ENCODE peak calls at places on chromosomes 7 and 10, in four cellular contexts. Q, Z, F and S are unnamed samples. For H3K9me3, the result is how much of the 10 kb centered on the place peaks cover.

GRCh38 chr7:142714375-142714774 is 34.9 kb upstream of the PRSS1 start:
- DNase-seq in Q (peak), F (no peak), Z (no peak), S (peak)

GRCh38 chr10:127991543-127992255 is 84.8 kb downstream of the PTPRE start:
- DNase-seq in F (peak), Q (no peak), Z (no peak), S (no peak)

GRCh38 chr7:131284702-131285419 is 42.8 kb upstream of the MKLN1 start:
- DNase-seq in Z (peak), Q (no peak), F (peak), S (no peak)

GRCh38 chr7:137484326-137484725 is 140.8 kb upstream of the PTN start:
- DNase-seq in F (no peak), Z (no peak), Q (no peak), S (no peak)

GRCh38 chr7:87627634-87627994 is 584 bp upstream of the RUNDC3B start:
- DNase-seq in Z (no peak), F (no peak), Q (peak), S (no peak)

GRCh38 chr10:96407560-96408069 is 48.8 kb upstream of the OPALIN start:
- DNase-seq in Q (no peak), Z (no peak), F (no peak), S (no peak)

GRCh38 chr7:101319401-101319800 is 2.2 kb downstream of the IFT22 start:
- DNase-seq in Z (no peak), Q (no peak), F (no peak), S (no peak)

GRCh38 chr10:133141144-133141962 is 18.7 kb upstream of the KNDC1 start:
- DNase-seq in Q (no peak), Z (no peak), F (no peak), S (no peak)

GRCh38 chr7:40072268-40072667 is 62.2 kb downstream of the MPLKIP start:
- DNase-seq in F (no peak), Z (no peak), Q (no peak), S (no peak)

GRCh38 chr7:112517487-112517886 is 36.7 kb downstream of the LSMEM1 start:
- DNase-seq in Q (no peak), Z (no peak), F (no peak), S (no peak)

GRCh38 chr10:17023386-17024298 is 106.0 kb downstream of the CUBN start:
- DNase-seq in Z (peak), F (peak), Q (peak), S (peak)

GRCh38 chr7:155341463-155341983 is 43.8 kb downstream of the INSIG1 start:
- DNase-seq in Z (no peak), Q (no peak), F (no peak), S (no peak)

GRCh38 chr10:114504769-114505579 is 100.7 kb upstream of the AFAP1L2 start:
- DNase-seq in Q (no peak), F (peak), Z (peak), S (no peak)

GRCh38 chr7:139691253-139691781 is 86.5 kb downstream of the HIPK2 start:
- DNase-seq in Q (no peak), F (peak), Z (peak), S (no peak)

GRCh38 chr7:47477191-47478016 is 104.5 kb downstream of the TNS3 start:
- DNase-seq in Q (no peak), F (no peak), Z (no peak), S (no peak)

GRCh38 chr10:62095341-62096071 is 173.1 kb downstream of the RTKN2 start:
- DNase-seq in Q (no peak), Z (no peak), F (peak), S (no peak)

GRCh38 chr7:99001482-99002145 is 123.3 kb downstream of the TRRAP start:
- DNase-seq in Q (no peak), Z (peak), F (no peak), S (no peak)

GRCh38 chr7:15821484-15822122 is 135.1 kb upstream of the MEOX2 start:
- DNase-seq in F (peak), Q (no peak), Z (no peak), S (no peak)

GRCh38 chr10:119323085-119323670 is 115.8 kb downstream of the GRK5 start:
- DNase-seq in Q (no peak), F (no peak), Z (no peak), S (no peak)

GRCh38 chr10:75959209-75959608 is 527.8 kb downstream of the LRMDA start:
- DNase-seq in Z (no peak), F (peak), Q (no peak), S (no peak)

GRCh38 chr10:79185796-79186374 is 117.1 kb downstream of the ZMIZ1 start:
- DNase-seq in Q (no peak), F (no peak), Z (no peak), S (no peak)

GRCh38 chr10:75108684-75109458 is 2.6 kb upstream of the SAMD8 start:
- DNase-seq in Z (no peak), Q (peak), F (peak), S (no peak)

GRCh38 chr10:16545126-16545736 is 23.6 kb upstream of the C1QL3 start:
- DNase-seq in F (peak), Z (no peak), Q (no peak), S (no peak)

GRCh38 chr10:76111986-76112825 is 680.8 kb downstream of the LRMDA start:
- DNase-seq in Z (no peak), F (peak), Q (no peak), S (no peak)

GRCh38 chr10:86876748-86877147 is 80.7 kb downstream of the MMRN2 start:
- DNase-seq in F (peak), Q (no peak), Z (no peak), S (no peak)

GRCh38 chr10:52637592-52637991 is 135.0 kb downstream of the MBL2 start:
- DNase-seq in F (no peak), Q (no peak), Z (no peak), S (no peak)

GRCh38 chr7:158325530-158326381 is 261.9 kb downstream of the PTPRN2 start:
- DNase-seq in Q (no peak), F (no peak), Z (no peak), S (no peak)
- H3K9me3 ChIP-seq in Q (under half), F (under half), Z (under half), S (under half)

GRCh38 chr7:57300747-57301146 is 149.2 kb upstream of the ZNF716 start:
- DNase-seq in Z (no peak), Q (no peak), F (no peak), S (no peak)
- H3K9me3 ChIP-seq in Z (under half), Q (under half), F (under half), S (under half)

DNA sequence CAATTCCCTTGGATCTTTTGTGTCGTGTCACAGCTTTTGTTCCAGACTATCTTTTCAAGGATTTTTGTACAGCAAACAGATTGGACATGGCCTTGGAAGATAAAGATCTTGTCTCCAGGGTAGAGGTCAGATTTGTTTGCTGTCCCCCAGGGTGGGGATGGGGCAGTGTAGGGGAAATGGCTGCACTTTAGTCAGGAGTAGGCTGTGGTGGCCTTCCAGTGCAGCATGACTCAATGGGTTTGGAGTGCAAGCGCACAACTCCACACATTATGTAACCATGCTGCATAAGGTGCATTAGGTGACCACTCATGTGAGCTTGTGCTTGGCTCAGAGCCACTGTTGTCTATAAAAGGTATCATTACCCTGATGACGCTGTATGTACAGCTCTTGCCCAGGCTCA is 23.9 kb upstream of the ADAMTS14 start:
- DNase-seq in Q (no peak), Z (no peak), F (no peak), S (no peak)
- H3K9me3 ChIP-seq in Q (under half), Z (under half), F (under half), S (under half)

GRCh38 chr7:158120751-158121150 is 466.9 kb downstream of the PTPRN2 start:
- DNase-seq in F (no peak), Q (no peak), Z (no peak), S (no peak)

GRCh38 chr7:158121441-158122045 is 466.1 kb downstream of the PTPRN2 start:
- DNase-seq in Q (no peak), F (no peak), Z (no peak), S (no peak)

GRCh38 chr7:158117341-158118222 is 470.0 kb downstream of the PTPRN2 start:
- DNase-seq in F (no peak), Q (no peak), Z (no peak), S (no peak)

GRCh38 chr7:158123214-158123613 is 464.4 kb downstream of the PTPRN2 start:
- DNase-seq in F (no peak), Z (no peak), Q (no peak), S (no peak)

DNA sequence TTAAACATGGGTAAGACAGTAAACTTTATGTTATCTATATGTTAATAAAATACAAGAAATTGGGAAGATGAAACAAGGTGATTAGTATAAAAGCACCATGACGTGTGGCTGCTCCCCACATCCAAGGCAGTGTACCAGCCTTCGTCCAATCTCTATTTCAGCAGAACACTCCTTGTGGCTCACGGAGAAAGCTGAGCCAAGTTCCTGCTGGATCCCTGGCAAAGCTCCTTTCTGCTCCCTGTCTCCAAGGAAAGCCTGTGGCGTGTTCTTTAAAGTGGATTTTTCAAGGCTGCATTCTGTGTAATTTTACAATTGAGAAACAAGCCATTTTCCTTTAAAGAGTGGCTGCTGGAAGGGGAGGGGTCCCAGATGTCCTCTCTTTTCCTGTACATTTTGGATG is 467.3 kb downstream of the PTPRN2 start:
- DNase-seq in Q (no peak), F (no peak), Z (no peak), S (no peak)
- H3K9me3 ChIP-seq in Q (under half), F (under half), Z (half or more), S (under half)

DNA sequence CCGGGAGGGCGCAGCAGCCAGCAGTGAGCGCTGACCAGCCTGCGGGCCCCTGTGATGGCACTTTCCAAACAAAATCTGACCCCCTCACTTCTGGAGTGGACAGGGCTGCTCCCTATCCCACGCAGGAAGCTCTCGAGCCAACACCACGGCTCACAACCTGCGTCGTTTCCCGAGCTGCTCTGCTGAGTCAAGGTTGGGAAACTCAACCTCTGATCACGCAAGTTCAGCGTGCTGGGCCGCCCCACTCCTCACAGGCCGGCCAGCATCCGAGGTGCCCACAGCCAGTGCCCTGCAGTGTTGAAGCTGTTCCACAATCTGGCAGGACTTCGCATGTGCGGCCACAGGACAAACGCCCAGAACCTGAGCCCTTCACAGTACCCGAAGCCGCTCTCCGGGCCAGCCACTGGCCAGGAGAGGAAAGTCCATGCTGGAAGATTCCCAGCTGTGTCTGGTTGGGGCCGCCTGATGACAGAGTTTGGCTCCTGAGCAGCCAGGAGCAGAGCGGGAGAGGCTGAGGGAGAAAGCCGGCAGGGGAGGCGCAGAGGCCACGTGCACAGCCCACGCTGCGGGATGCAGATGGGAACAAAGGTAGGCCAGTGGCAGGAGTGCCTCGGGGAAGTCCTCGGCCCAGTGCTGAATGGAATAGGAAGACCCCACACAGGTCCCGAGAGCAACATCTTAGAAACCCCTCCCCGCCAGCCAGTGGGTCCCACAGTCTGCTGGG is 263.3 kb upstream of the TCERG1L start:
- DNase-seq in F (no peak), Z (peak), Q (peak), S (no peak)
- H3K9me3 ChIP-seq in F (under half), Z (under half), Q (under half), S (under half)

GRCh38 chr10:80660736-80661135 is 123.0 kb downstream of the SH2D4B start:
- DNase-seq in Q (no peak), F (no peak), Z (no peak), S (no peak)

GRCh38 chr10:80660266-80660665 is 122.6 kb downstream of the SH2D4B start:
- DNase-seq in Q (no peak), F (no peak), Z (no peak), S (no peak)

GRCh38 chr10:80658068-80658467 is 120.4 kb downstream of the SH2D4B start:
- DNase-seq in Q (no peak), Z (no peak), F (no peak), S (no peak)

GRCh38 chr10:80661526-80661925 is 123.8 kb downstream of the SH2D4B start:
- DNase-seq in Z (no peak), Q (no peak), F (no peak), S (no peak)

DNA sequence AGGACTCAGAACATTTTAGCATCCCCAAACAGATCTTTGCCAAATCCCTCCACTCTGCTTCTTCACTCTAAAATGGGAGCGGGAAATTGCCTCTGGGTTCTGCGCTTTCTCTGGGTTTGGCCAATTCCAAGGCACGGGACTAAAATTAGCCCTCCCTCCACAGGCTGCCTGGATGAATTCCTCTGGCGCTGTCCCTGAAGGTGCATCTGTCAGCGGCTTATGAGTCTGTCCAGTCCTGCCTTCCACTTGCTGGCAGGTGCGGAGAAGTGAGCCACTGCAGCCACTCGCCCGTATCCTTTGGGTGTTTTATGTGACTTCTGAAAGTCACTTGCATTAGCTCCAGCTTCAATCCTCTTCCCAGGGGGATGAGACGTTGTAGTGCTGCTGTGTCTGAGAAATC is 121.6 kb downstream of the SH2D4B start:
- DNase-seq in Z (no peak), F (no peak), Q (no peak), S (no peak)
- H3K9me3 ChIP-seq in Z (under half), F (under half), Q (under half), S (under half)

DNA sequence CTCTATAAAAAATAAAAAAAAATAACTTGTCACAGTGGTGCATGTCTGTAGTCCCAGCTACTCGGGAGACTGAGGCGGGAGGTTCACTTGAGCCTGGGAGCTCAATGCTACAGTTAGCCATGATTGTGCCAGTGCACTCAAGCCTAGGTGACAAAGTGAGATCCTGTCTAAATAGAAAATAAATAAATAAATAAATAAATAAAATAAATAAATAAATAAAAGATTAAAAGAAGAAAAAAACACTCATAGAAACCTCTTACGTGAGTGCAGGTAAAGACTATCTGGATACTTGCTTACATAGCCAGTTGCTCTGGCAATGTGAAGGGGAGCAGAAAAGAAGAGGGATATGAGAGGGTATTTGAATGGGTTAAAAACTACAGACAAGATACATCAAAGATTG is 242.5 kb upstream of the PCDH15 start:
- DNase-seq in Z (no peak), F (no peak), Q (no peak), S (no peak)
- H3K9me3 ChIP-seq in Z (under half), F (under half), Q (under half), S (under half)

DNA sequence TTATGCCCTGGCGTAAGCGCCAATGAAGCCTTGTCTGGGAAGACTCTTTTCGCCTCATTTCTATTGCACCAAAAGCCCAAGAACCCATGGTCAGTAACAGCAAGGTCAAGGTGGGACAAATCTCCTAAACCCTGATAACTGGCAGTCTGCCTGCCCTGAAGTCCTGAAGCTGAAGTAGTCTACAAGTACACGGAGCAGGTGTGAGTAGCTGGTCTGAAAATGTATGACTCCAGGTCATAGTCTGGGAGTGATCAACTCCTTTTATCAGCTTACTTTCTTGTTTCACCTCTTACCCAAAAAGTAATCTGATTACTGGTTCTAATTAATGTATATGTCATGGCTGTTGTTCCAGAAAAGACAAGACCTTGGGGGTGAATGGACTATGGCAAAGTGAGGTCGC is 107.3 kb upstream of the EFCAB10 start:
- DNase-seq in Z (no peak), Q (no peak), F (no peak), S (no peak)
- H3K9me3 ChIP-seq in Z (under half), Q (under half), F (under half), S (under half)

DNA sequence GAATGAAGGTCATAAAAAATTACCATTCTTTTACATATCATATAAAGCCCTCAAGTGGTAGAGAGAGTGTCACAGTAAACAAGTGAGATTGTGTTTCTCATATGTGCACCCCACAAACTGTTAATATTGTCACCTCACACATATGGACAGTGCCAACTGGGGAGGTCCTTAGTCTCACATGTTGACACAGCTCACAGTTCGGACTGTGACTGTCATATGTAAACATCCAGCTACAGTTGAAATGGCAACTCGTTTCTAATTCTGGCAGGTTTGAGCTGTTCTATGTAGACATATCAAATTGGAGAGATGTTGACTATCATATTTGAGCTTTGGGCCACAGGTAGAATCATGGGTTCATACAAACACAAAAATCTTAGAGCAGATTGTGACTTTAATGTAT is 39.4 kb upstream of the ZNF107 start:
- DNase-seq in Q (no peak), F (no peak), Z (no peak), S (no peak)
- H3K9me3 ChIP-seq in Q (under half), F (under half), Z (under half), S (under half)